ENCODE peak calls at places on chromosomes 2 and 18, in nine cellular contexts. Y, Z, T, Q, K, A, H, J and G are unnamed samples.

GRCh38 chr18:42446195-42446594 is 491.2 kb downstream of the PIK3C3 start:
- DNase-seq in Y (no peak), Z (peak), T (no peak), Q (no peak), K (peak), A (no peak), H (peak), J (no peak), G (no peak)

GRCh38 chr18:50194623-50195532 is at the start of gene MYO5B:
- DNase-seq in Y (peak), Z (no peak), T (peak), Q (peak), K (no peak), A (peak), H (peak), J (peak), G (no peak)

GRCh38 chr2:167572895-167573294 is 674.5 kb downstream of the STK39 start:
- DNase-seq in Y (no peak), Z (no peak), T (no peak), Q (no peak), K (no peak), A (no peak), H (no peak), J (no peak), G (no peak)

GRCh38 chr2:96679843-96680242 is 37.3 kb downstream of the FER1L5 start:
- DNase-seq in Y (no peak), Z (no peak), T (no peak), Q (peak), K (no peak), A (no peak), H (no peak), J (no peak), G (no peak)

GRCh38 chr18:6017160-6017559 is 121.8 kb upstream of the TMEM200C start:
- DNase-seq in Y (no peak), Z (no peak), T (no peak), Q (no peak), K (no peak), A (no peak), H (no peak), J (no peak), G (no peak)

GRCh38 chr2:34308140-34308539 is 709.0 kb upstream of the FAM98A start:
- DNase-seq in Y (no peak), Z (no peak), T (no peak), Q (no peak), K (no peak), A (no peak), H (no peak), J (no peak), G (no peak)

GRCh38 chr2:199490049-199490448 is 32.3 kb upstream of the SATB2 start:
- DNase-seq in Y (no peak), Z (no peak), T (no peak), Q (no peak), K (no peak), A (no peak), H (no peak), J (no peak), G (no peak)

GRCh38 chr2:71276311-71277158 is 49.6 kb upstream of the PAIP2B start:
- DNase-seq in Y (peak), Z (peak), T (peak), Q (peak), K (peak), A (peak), H (no peak), J (peak), G (peak)

GRCh38 chr2:208001924-208002323 is 23.4 kb downstream of the PLEKHM3 start:
- DNase-seq in Y (no peak), Z (no peak), T (no peak), Q (no peak), K (no peak), A (no peak), H (no peak), J (no peak), G (no peak)

GRCh38 chr2:6554403-6554802 is 311.3 kb downstream of the CMPK2 start:
- DNase-seq in Y (no peak), Z (no peak), T (no peak), Q (no peak), K (no peak), A (no peak), H (no peak), J (no peak), G (no peak)

GRCh38 chr2:230779141-230779523 is 66.5 kb downstream of the CAB39 start:
- DNase-seq in Y (no peak), Z (no peak), T (no peak), Q (no peak), K (no peak), A (no peak), H (no peak), J (no peak), G (no peak)

GRCh38 chr2:50952596-50952995 is 79.3 kb downstream of the NRXN1 start:
- DNase-seq in Y (no peak), Z (no peak), T (no peak), Q (no peak), K (peak), A (no peak), H (no peak), J (no peak), G (no peak)

GRCh38 chr2:133789743-133790142 is 221.5 kb upstream of the NCKAP5 start:
- DNase-seq in Y (no peak), Z (no peak), T (peak), Q (no peak), K (no peak), A (no peak), H (no peak), J (peak), G (no peak)

GRCh38 chr2:171703574-171704347 is 16.5 kb downstream of the DYNC1I2 start:
- DNase-seq in Y (no peak), Z (no peak), T (peak), Q (peak), K (peak), A (no peak), H (peak), J (no peak), G (no peak)

GRCh38 chr2:36478999-36479398 is 119.0 kb downstream of the FEZ2 start:
- DNase-seq in Y (no peak), Z (no peak), T (no peak), Q (no peak), K (no peak), A (no peak), H (no peak), J (no peak), G (no peak)

GRCh38 chr18:65124633-65125032 is 626.2 kb upstream of the CDH7 start:
- DNase-seq in Y (no peak), Z (no peak), T (no peak), Q (no peak), K (no peak), A (no peak), H (no peak), J (no peak), G (no peak)